ENCODE peak calls at places on chromosomes 1 and 21, in six cellular contexts. M is HepG2, E is upper lobe of left lung, R is A549, K is K562, A is GM12878. Y is an unnamed sample. For H3K9me3, the result is how much of the 10 kb centered on the place peaks cover.

GRCh38 chr1:75426688-75427087 is 184.2 kb downstream of the SLC44A5 start:
- ATAC-seq in M (no peak), E (no peak), R (no peak), K (no peak), A (no peak), Y (no peak)

GRCh38 chr1:62439652-62440371 is 3.0 kb downstream of the USP1 start:
- ATAC-seq in M (no peak), E (no peak), R (no peak), K (no peak), A (peak), Y (no peak)

GRCh38 chr1:101330427-101331130 is 93.8 kb downstream of the S1PR1 start:
- ATAC-seq in M (no peak), E (no peak), R (no peak), K (no peak), A (no peak), Y (no peak)

GRCh38 chr1:30664103-30664755 is 59.2 kb downstream of the MATN1 start:
- ATAC-seq in M (no peak), E (no peak), R (no peak), K (no peak), A (no peak), Y (no peak)

GRCh38 chr1:68464891-68465290 is 15.1 kb upstream of the RPE65 start:
- ATAC-seq in M (no peak), E (no peak), R (no peak), K (no peak), A (no peak), Y (no peak)

GRCh38 chr1:220563564-220563963 is 35.6 kb downstream of the MARK1 start:
- ATAC-seq in M (no peak), E (no peak), R (no peak), K (no peak), A (no peak), Y (no peak)

GRCh38 chr1:220929304-220929703 is 50.1 kb downstream of the HLX start:
- ATAC-seq in M (no peak), E (no peak), R (no peak), K (no peak), A (no peak), Y (no peak)

GRCh38 chr1:38577937-38578443 is 281.6 kb downstream of the RRAGC start:
- ATAC-seq in M (no peak), E (no peak), R (no peak), K (no peak), A (no peak), Y (no peak)

GRCh38 chr1:91503332-91503900 is 2.8 kb downstream of the CDC7 start:
- ATAC-seq in M (no peak), E (no peak), R (no peak), K (no peak), A (no peak), Y (no peak)

GRCh38 chr1:9121891-9122409 is 7.0 kb downstream of the GPR157 start:
- ATAC-seq in M (no peak), E (no peak), R (no peak), K (peak), A (peak), Y (no peak)

GRCh38 chr1:213292653-213293052 is 241.6 kb downstream of the RPS6KC1 start:
- ATAC-seq in M (no peak), E (no peak), R (no peak), K (no peak), A (no peak), Y (no peak)

GRCh38 chr1:183070923-183071618 is 47.9 kb downstream of the LAMC1 start:
- ATAC-seq in M (no peak), E (no peak), R (no peak), K (no peak), A (peak), Y (peak)

GRCh38 chr1:203648281-203648680 is 21.6 kb downstream of the ATP2B4 start:
- ATAC-seq in M (no peak), E (no peak), R (no peak), K (no peak), A (no peak), Y (no peak)

GRCh38 chr1:9723068-9723805 is 71.7 kb downstream of the PIK3CD start:
- ATAC-seq in M (no peak), E (no peak), R (no peak), K (no peak), A (no peak), Y (no peak)

GRCh38 chr1:3366181-3367051 is 88.0 kb upstream of the ARHGEF16 start:
- ATAC-seq in M (peak), E (no peak), R (no peak), K (no peak), A (no peak), Y (no peak)

GRCh38 chr1:162013289-162013688 is 10.4 kb downstream of the OLFML2B start:
- ATAC-seq in M (no peak), E (no peak), R (no peak), K (no peak), A (no peak), Y (no peak)

GRCh38 chr1:89285715-89286380 is 13.2 kb upstream of the GBP5 start:
- ATAC-seq in M (no peak), E (no peak), R (no peak), K (no peak), A (no peak), Y (no peak)

GRCh38 chr1:96562094-96562493 is 159.5 kb upstream of the PTBP2 start:
- ATAC-seq in M (no peak), E (no peak), R (no peak), K (no peak), A (no peak), Y (no peak)

GRCh38 chr1:96568639-96569038 is 152.9 kb upstream of the PTBP2 start:
- ATAC-seq in M (no peak), E (no peak), R (no peak), K (no peak), A (no peak), Y (no peak)

GRCh38 chr1:96569288-96569687 is 152.3 kb upstream of the PTBP2 start:
- ATAC-seq in M (no peak), E (no peak), R (no peak), K (no peak), A (no peak), Y (no peak)

GRCh38 chr1:96559707-96560588 is 161.6 kb upstream of the PTBP2 start:
- ATAC-seq in M (no peak), E (no peak), R (peak), K (no peak), A (no peak), Y (peak)

DNA sequence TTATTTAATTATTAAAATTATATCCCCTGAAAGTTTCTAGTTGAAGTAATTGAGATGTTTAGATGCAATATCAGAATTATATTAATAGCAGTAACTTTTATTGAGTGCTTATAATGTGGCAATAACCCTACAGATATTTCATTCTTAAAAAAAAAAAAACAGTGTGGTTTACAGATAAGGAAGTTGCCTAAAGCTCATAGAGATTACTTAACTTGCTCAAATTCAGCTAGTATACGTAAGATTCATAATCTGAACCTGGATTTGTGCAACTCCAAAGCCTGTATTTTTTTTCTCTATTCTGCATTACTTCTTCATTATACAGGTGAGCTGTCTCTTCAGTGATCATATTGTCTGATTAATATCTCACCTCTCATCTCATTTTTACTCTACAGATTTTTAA is 156.0 kb upstream of the PTBP2 start:
- ATAC-seq in M (no peak), E (no peak), R (no peak), K (no peak), A (no peak), Y (no peak)
- H3K4me3 ChIP-seq in M (no peak), E (no peak), R (no peak), K (no peak), A (no peak), Y (no peak)

GRCh38 chr1:24975391-24975790 is 45.3 kb upstream of the RUNX3 start:
- ATAC-seq in M (no peak), E (no peak), R (no peak), K (no peak), A (no peak), Y (no peak)
- H3K9me3 ChIP-seq in M (under half), E (under half), R (under half), K (under half), A (under half), Y (under half)

DNA sequence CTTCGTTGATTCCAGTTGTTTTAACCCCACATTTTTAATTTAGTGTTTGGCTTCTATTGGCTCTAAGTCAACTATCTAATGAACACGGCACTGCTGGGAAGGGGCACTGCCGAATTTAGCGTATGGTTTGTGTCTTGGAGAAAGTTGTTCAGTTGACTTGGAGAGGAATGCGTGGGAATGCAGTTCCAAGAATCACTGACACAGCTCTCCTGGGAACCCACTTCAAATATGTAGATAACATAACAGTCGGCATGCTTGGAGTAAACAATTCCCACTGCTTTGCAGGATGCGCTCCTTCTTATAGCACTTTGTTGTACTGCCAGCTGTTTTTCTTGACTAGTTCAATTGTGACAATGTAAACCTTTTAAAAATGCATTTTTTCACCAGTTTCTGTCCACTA is 104.3 kb downstream of the RYR2 start:
- ATAC-seq in M (no peak), E (no peak), R (no peak), K (no peak), A (no peak), Y (no peak)
- TF ChIP-seq EP300 in M (no peak), E (no peak), R (no peak), K (no peak), A (no peak), Y (no peak)

GRCh38 chr1:234981758-234982157 is 146.9 kb downstream of the TOMM20 start:
- ATAC-seq in M (no peak), E (no peak), R (no peak), K (no peak), A (no peak), Y (no peak)
- H3K4me3 ChIP-seq in M (no peak), E (no peak), R (no peak), K (no peak), A (no peak), Y (no peak)

DNA sequence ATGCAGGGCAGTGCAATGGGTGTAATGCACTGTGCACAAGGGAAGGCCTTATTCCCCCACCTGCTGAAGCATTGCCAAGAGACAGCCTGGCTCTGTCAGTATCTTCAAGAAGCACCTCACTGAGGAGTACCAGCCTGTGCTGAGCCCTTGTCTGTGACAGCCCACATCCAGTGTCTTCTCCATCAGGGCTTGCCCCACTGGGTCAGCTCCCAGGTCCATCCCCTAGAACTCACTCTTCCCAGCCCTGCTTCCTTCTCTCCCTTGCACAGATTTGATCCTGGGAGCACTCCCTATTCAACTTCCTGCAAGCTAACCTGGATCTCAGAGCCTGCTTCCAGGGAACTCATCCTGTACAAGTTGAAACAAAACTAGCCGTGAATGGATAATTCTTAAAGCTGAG is 33.6 kb upstream of the IFNGR2 start:
- ATAC-seq in M (no peak), E (no peak), R (no peak), K (no peak), A (no peak), Y (no peak)
- H3K9me3 ChIP-seq in M (under half), E (under half), R (under half), K (under half), A (under half), Y (under half)

GRCh38 chr1:107493111-107493716 is 352.4 kb downstream of the NTNG1 start:
- ATAC-seq in M (no peak), E (no peak), R (no peak), K (no peak), A (no peak), Y (no peak)

GRCh38 chr1:107499139-107499744 is 358.4 kb downstream of the NTNG1 start:
- ATAC-seq in M (no peak), E (no peak), R (no peak), K (no peak), A (peak), Y (no peak)

GRCh38 chr1:107494061-107494460 is 353.2 kb downstream of the NTNG1 start:
- ATAC-seq in M (no peak), E (no peak), R (no peak), K (no peak), A (no peak), Y (no peak)

GRCh38 chr1:107491582-107491981 is 350.7 kb downstream of the NTNG1 start:
- ATAC-seq in M (no peak), E (no peak), R (no peak), K (no peak), A (peak), Y (no peak)

DNA sequence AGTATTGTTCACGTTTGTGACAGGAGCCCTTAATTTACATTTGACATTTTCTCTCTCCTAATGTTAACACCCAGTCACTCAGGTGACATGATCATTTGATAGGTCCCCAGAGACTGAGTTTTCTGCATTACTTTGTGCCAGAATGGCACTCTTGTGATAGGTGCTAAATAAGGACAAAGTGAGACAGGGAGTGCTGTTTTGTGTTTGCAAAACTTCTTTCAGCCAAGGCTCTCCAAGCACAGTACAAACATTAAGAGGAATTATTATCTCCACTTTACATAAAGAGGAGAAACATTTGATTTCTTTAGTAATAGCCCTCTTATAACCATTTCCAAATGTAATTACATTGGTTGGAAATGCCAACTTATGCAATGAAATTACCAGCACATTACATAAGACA is 355.2 kb downstream of the NTNG1 start:
- ATAC-seq in M (no peak), E (no peak), R (no peak), K (no peak), A (no peak), Y (no peak)
- TF ChIP-seq EP300 in M (no peak), E (no peak), R (no peak), K (no peak), A (no peak), Y (no peak)

DNA sequence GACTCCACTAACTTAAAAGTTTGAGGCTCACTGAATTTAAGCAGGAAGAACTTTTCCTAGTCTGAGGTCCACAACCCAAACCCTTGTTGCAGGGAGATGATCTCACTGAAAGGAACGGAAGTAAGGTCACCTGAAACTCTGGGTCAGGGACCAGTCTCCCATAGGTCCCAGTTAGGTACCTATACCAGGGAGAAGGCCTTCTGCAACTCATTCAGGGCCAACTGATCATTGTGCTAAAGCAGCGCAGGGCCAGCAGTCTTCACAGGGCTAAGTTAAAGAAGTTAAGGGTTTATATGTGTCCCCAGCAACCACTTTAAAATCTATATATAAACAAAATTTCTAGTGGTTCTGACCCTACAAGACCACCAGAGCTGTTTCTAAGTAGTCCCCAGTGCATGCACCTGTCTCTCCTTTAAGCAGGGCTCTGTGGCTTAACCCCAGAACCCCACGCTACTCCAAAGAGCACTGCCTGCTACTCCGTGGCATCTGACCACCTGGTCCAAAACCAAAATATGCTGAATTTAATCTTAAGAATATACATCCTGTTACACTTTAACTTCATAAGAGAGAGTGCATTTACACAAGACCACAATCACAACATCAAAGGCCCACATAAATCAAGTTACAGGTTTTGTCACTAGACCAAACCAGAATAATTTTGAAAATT is 2.8 kb downstream of the SRSF10 start:
- ATAC-seq in M (no peak), E (no peak), R (no peak), K (no peak), A (peak), Y (no peak)
- H3K4me3 ChIP-seq in M (peak), E (no peak), R (no peak), K (no peak), A (peak), Y (no peak)

DNA sequence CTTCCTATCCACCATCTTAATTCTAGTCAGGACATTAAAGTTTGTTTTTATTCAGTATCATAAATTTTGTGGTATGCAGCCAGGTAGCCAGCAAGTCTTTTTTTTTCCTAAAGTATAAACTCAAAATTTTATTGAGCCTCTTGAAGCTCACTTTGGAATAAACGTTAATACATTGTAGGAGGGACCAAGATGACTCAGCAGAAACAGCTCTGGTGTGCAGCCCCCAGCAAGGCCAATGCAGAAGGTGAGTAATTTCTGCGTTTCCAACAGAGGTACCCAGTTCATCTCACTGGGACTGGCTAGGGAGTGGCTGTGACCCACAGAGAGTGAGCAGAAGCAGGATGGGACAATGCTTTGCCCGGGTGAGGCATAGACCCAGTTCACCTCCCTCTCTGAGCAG is 9.7 kb upstream of the OR2M3 start:
- ATAC-seq in M (no peak), E (no peak), R (no peak), K (no peak), A (no peak), Y (no peak)
- H3K9me3 ChIP-seq in M (half or more), E (under half), R (under half), K (under half), A (under half), Y (under half)

GRCh38 chr1:229228522-229228921 is 42.4 kb upstream of the RAB4A start:
- ATAC-seq in M (no peak), E (no peak), R (no peak), K (no peak), A (no peak), Y (no peak)

GRCh38 chr1:229230136-229230892 is 40.6 kb upstream of the RAB4A start:
- ATAC-seq in M (no peak), E (no peak), R (peak), K (peak), A (peak), Y (peak)

GRCh38 chr1:229229137-229229720 is 41.7 kb upstream of the RAB4A start:
- ATAC-seq in M (no peak), E (peak), R (peak), K (no peak), A (no peak), Y (peak)

GRCh38 chr1:229230893-229231753 is 39.8 kb upstream of the RAB4A start:
- ATAC-seq in M (no peak), E (no peak), R (peak), K (no peak), A (no peak), Y (no peak)

DNA sequence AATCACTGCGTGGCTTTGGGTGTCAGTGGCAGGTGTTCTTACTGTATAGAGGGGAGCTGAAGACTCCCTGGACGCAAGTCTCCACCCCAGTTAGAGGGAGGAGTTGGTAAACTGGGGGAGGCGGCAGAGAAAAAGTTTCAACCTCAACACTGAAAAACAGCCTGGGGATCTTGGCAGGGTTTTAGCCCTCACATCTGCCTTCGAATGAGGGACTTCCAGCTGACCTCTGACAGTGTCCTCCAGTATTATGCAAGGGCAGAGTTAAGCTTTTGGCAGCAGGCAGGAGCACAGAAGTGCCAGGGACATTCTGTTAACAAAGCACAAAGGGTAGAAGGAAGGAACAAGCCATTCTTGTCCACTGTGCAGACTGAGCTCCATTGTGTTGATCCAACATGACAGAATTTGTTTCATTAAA is 41.2 kb upstream of the RAB4A start:
- ATAC-seq in M (peak), E (peak), R (peak), K (no peak), A (peak), Y (peak)
- TF ChIP-seq EP300 in M (no peak), E (peak), R (no peak), K (no peak), A (no peak), Y (peak)

DNA sequence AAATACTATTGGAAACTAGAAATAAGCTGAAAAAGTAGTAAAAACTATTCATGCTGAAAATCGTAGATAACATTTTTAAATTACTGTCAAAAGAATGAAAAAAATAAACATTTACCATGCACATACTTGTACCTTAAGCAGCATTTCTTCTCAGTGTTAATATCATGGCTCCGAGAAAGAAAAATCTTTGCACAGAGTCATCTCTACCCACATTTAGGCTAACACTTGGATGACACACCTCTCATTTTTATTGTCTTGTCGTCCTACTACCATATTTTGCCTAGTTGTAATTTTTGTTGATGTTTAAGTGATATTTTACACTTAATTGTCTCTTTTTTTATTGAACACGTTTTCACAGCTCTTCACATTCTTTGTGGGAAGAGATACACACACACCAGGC is 1.7 kb upstream of the TNFSF4 start:
- ATAC-seq in M (no peak), E (no peak), R (no peak), K (no peak), A (no peak), Y (no peak)
- H3K4me3 ChIP-seq in M (no peak), E (no peak), R (no peak), K (no peak), A (no peak), Y (no peak)

Y was measured in gastroesophageal sphincter.